ENCODE peak calls at places on chromosomes 12 and 14, in seven cellular contexts. One of them, this sample, is unnamed. For H3K9me3 and H3K27me3, the result is how much of the 10 kb centered on the place peaks cover.

GRCh38 chr12:111773801-111774551 is 7.2 kb downstream of the ALDH2 start:
- DNase-seq in AG04450: peak
- DNase-seq in neural progenitor cell: peak
- DNase-seq in SK-N-SH: no peak
- DNase-seq in PC-3: no peak
- DNase-seq in cardiac muscle cell: no peak
- DNase-seq in WERI-Rb-1: peak
- DNase-seq in this sample: no peak

GRCh38 chr12:12612403-12612802 is 727 bp downstream of the CREBL2 start:
- DNase-seq in SK-N-SH: peak
- DNase-seq in cardiac muscle cell: peak
- DNase-seq in neural progenitor cell: peak
- DNase-seq in WERI-Rb-1: peak
- DNase-seq in AG04450: peak
- DNase-seq in PC-3: peak
- DNase-seq in this sample: no peak

GRCh38 chr14:49196327-49196726 is 389.9 kb downstream of the RPS29 start:
- DNase-seq in cardiac muscle cell: no peak
- DNase-seq in WERI-Rb-1: no peak
- DNase-seq in PC-3: no peak
- DNase-seq in AG04450: no peak
- DNase-seq in neural progenitor cell: no peak
- DNase-seq in SK-N-SH: no peak
- DNase-seq in this sample: no peak

GRCh38 chr14:19906665-19907064 is 13.7 kb upstream of the OR4K5 start:
- DNase-seq in neural progenitor cell: no peak
- DNase-seq in WERI-Rb-1: no peak
- DNase-seq in AG04450: no peak
- DNase-seq in PC-3: no peak
- DNase-seq in SK-N-SH: no peak
- DNase-seq in cardiac muscle cell: no peak
- DNase-seq in this sample: no peak

GRCh38 chr12:120977531-120978295 is 630 bp upstream of the HNF1A start:
- DNase-seq in WERI-Rb-1: no peak
- DNase-seq in AG04450: no peak
- DNase-seq in neural progenitor cell: no peak
- DNase-seq in SK-N-SH: no peak
- DNase-seq in PC-3: no peak
- DNase-seq in cardiac muscle cell: no peak
- DNase-seq in this sample: no peak

GRCh38 chr12:4032906-4033628 is 159.9 kb upstream of the PARP11 start:
- DNase-seq in neural progenitor cell: no peak
- DNase-seq in cardiac muscle cell: no peak
- DNase-seq in PC-3: peak
- DNase-seq in SK-N-SH: no peak
- DNase-seq in WERI-Rb-1: no peak
- DNase-seq in AG04450: no peak
- DNase-seq in this sample: no peak

GRCh38 chr14:88258026-88258425 is 65.0 kb downstream of the KCNK10 start:
- DNase-seq in PC-3: no peak
- DNase-seq in AG04450: no peak
- DNase-seq in neural progenitor cell: no peak
- DNase-seq in WERI-Rb-1: no peak
- DNase-seq in SK-N-SH: no peak
- DNase-seq in cardiac muscle cell: no peak
- DNase-seq in this sample: no peak

GRCh38 chr12:110577717-110578521 is 5.2 kb downstream of the PPTC7 start:
- DNase-seq in neural progenitor cell: no peak
- DNase-seq in WERI-Rb-1: no peak
- DNase-seq in PC-3: peak
- DNase-seq in AG04450: no peak
- DNase-seq in cardiac muscle cell: no peak
- DNase-seq in SK-N-SH: no peak
- DNase-seq in this sample: peak

GRCh38 chr12:53365245-53365904 is 14.6 kb upstream of the SP1 start:
- DNase-seq in neural progenitor cell: no peak
- DNase-seq in WERI-Rb-1: no peak
- DNase-seq in AG04450: no peak
- DNase-seq in PC-3: peak
- DNase-seq in cardiac muscle cell: no peak
- DNase-seq in SK-N-SH: no peak
- DNase-seq in this sample: no peak

GRCh38 chr12:104535383-104535782 is 78.6 kb downstream of the CHST11 start:
- DNase-seq in WERI-Rb-1: no peak
- DNase-seq in AG04450: peak
- DNase-seq in cardiac muscle cell: no peak
- DNase-seq in SK-N-SH: no peak
- DNase-seq in neural progenitor cell: no peak
- DNase-seq in PC-3: no peak
- DNase-seq in this sample: no peak

GRCh38 chr14:105484069-105484996 is 2.4 kb upstream of the CRIP1 start:
- DNase-seq in neural progenitor cell: peak
- DNase-seq in WERI-Rb-1: no peak
- DNase-seq in cardiac muscle cell: no peak
- DNase-seq in SK-N-SH: no peak
- DNase-seq in AG04450: no peak
- DNase-seq in PC-3: no peak
- DNase-seq in this sample: peak

GRCh38 chr12:60205500-60205899 is 609.7 kb downstream of the SLC16A7 start:
- DNase-seq in SK-N-SH: no peak
- DNase-seq in WERI-Rb-1: no peak
- DNase-seq in cardiac muscle cell: peak
- DNase-seq in neural progenitor cell: peak
- DNase-seq in PC-3: peak
- DNase-seq in AG04450: no peak
- DNase-seq in this sample: no peak

GRCh38 chr12:88424791-88425730 is 155.2 kb downstream of the KITLG start:
- DNase-seq in cardiac muscle cell: no peak
- DNase-seq in WERI-Rb-1: no peak
- DNase-seq in SK-N-SH: no peak
- DNase-seq in neural progenitor cell: no peak
- DNase-seq in PC-3: no peak
- DNase-seq in AG04450: no peak
- DNase-seq in this sample: no peak

GRCh38 chr12:82583756-82584155 is 103.0 kb upstream of the TMTC2 start:
- DNase-seq in AG04450: no peak
- DNase-seq in SK-N-SH: no peak
- DNase-seq in neural progenitor cell: no peak
- DNase-seq in cardiac muscle cell: no peak
- DNase-seq in PC-3: no peak
- DNase-seq in WERI-Rb-1: no peak
- DNase-seq in this sample: no peak

GRCh38 chr12:58106185-58106584 is 164.8 kb downstream of the ATP23 start:
- DNase-seq in neural progenitor cell: no peak
- DNase-seq in WERI-Rb-1: no peak
- DNase-seq in AG04450: no peak
- DNase-seq in PC-3: no peak
- DNase-seq in cardiac muscle cell: no peak
- DNase-seq in SK-N-SH: no peak
- DNase-seq in this sample: no peak

GRCh38 chr14:96634896-96635295 is 132.7 kb downstream of the PAPOLA start:
- DNase-seq in WERI-Rb-1: no peak
- DNase-seq in SK-N-SH: peak
- DNase-seq in cardiac muscle cell: no peak
- DNase-seq in PC-3: no peak
- DNase-seq in AG04450: no peak
- DNase-seq in neural progenitor cell: no peak
- DNase-seq in this sample: no peak

GRCh38 chr14:21034707-21035106 is at the start of gene RNASE13:
- DNase-seq in neural progenitor cell: no peak
- DNase-seq in WERI-Rb-1: no peak
- DNase-seq in SK-N-SH: no peak
- DNase-seq in PC-3: no peak
- DNase-seq in cardiac muscle cell: no peak
- DNase-seq in AG04450: no peak
- DNase-seq in this sample: no peak

GRCh38 chr12:131900397-131900796 is 6.0 kb downstream of the ULK1 start:
- DNase-seq in WERI-Rb-1: no peak
- DNase-seq in SK-N-SH: no peak
- DNase-seq in AG04450: no peak
- DNase-seq in PC-3: no peak
- DNase-seq in neural progenitor cell: no peak
- DNase-seq in cardiac muscle cell: no peak
- DNase-seq in this sample: no peak

GRCh38 chr12:124696689-124697476 is 129.5 kb upstream of the NCOR2 start:
- DNase-seq in PC-3: no peak
- DNase-seq in SK-N-SH: no peak
- DNase-seq in cardiac muscle cell: no peak
- DNase-seq in WERI-Rb-1: no peak
- DNase-seq in AG04450: no peak
- DNase-seq in neural progenitor cell: no peak
- DNase-seq in this sample: no peak

GRCh38 chr14:45128963-45129629 is 5.2 kb downstream of the FKBP3 start:
- DNase-seq in neural progenitor cell: no peak
- DNase-seq in PC-3: no peak
- DNase-seq in SK-N-SH: no peak
- DNase-seq in AG04450: no peak
- DNase-seq in WERI-Rb-1: no peak
- DNase-seq in cardiac muscle cell: no peak
- DNase-seq in this sample: no peak

GRCh38 chr12:110791589-110791988 is 48.9 kb upstream of the PPP1CC start:
- DNase-seq in AG04450: no peak
- DNase-seq in neural progenitor cell: no peak
- DNase-seq in PC-3: no peak
- DNase-seq in cardiac muscle cell: no peak
- DNase-seq in WERI-Rb-1: no peak
- DNase-seq in SK-N-SH: no peak
- DNase-seq in this sample: no peak

GRCh38 chr14:25090716-25091454 is 40.9 kb upstream of the STXBP6 start:
- DNase-seq in SK-N-SH: no peak
- DNase-seq in neural progenitor cell: no peak
- DNase-seq in AG04450: no peak
- DNase-seq in WERI-Rb-1: no peak
- DNase-seq in cardiac muscle cell: no peak
- DNase-seq in PC-3: peak
- DNase-seq in this sample: no peak

GRCh38 chr12:126093911-126094310 is 1028.7 kb downstream of the AACS start:
- DNase-seq in AG04450: no peak
- DNase-seq in PC-3: peak
- DNase-seq in neural progenitor cell: peak
- DNase-seq in cardiac muscle cell: peak
- DNase-seq in WERI-Rb-1: peak
- DNase-seq in SK-N-SH: peak
- DNase-seq in this sample: no peak

DNA sequence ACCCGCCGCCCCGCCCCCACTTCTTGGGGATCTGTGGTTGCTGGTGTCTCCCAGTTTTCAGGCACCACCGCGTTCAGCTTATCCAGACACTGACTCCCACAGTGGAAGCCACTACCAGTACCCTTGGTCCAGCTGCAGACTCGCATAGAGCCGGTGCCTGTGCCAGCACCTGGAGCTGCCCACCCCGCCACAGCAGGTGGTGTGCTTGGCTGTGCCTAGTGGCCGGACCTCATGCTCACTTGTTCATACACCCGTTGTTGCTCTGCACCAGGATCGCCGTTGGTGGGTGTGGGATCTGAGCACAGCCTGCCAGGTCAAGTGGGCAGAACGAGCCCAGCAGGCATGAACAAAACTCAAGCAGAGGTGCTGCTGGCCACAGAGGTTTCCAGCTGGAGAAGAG is 673.2 kb downstream of the RERGL start:
- DNase-seq in cardiac muscle cell: no peak
- DNase-seq in WERI-Rb-1: no peak
- DNase-seq in AG04450: no peak
- DNase-seq in PC-3: no peak
- DNase-seq in neural progenitor cell: no peak
- DNase-seq in SK-N-SH: no peak
- DNase-seq in this sample: no peak
- H3K9me3 ChIP-seq in cardiac muscle cell: under half
- H3K9me3 ChIP-seq in WERI-Rb-1: under half
- H3K9me3 ChIP-seq in AG04450: under half
- H3K9me3 ChIP-seq in PC-3: under half
- H3K9me3 ChIP-seq in neural progenitor cell: under half
- H3K9me3 ChIP-seq in SK-N-SH: under half
- H3K9me3 ChIP-seq in this sample: under half

DNA sequence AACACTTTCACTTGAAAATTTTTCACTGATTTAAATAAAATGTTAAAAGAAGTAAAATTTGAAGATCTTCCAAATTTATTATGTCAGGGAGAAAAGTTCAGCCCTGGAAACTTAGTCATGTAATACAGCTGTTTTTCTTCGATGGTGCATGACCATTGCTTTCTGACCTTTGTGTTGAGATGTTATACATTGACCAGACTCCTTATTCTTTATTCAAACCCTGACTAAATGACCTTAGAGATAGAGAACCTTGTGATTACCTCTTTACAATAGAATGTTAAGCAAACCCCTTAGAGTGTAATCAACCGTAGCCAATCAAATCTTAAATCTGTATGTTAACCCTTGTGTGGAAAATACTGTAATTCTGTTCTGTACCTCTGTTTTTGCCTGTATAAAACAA is 34.5 kb downstream of the PLCZ1 start:
- DNase-seq in SK-N-SH: no peak
- DNase-seq in AG04450: no peak
- DNase-seq in cardiac muscle cell: no peak
- DNase-seq in neural progenitor cell: no peak
- DNase-seq in WERI-Rb-1: no peak
- DNase-seq in PC-3: no peak
- DNase-seq in this sample: no peak
- H3K27me3 ChIP-seq in SK-N-SH: under half
- H3K27me3 ChIP-seq in AG04450: under half
- H3K27me3 ChIP-seq in cardiac muscle cell: under half
- H3K27me3 ChIP-seq in neural progenitor cell: under half
- H3K27me3 ChIP-seq in WERI-Rb-1: under half
- H3K27me3 ChIP-seq in PC-3: under half
- H3K27me3 ChIP-seq in this sample: under half

DNA sequence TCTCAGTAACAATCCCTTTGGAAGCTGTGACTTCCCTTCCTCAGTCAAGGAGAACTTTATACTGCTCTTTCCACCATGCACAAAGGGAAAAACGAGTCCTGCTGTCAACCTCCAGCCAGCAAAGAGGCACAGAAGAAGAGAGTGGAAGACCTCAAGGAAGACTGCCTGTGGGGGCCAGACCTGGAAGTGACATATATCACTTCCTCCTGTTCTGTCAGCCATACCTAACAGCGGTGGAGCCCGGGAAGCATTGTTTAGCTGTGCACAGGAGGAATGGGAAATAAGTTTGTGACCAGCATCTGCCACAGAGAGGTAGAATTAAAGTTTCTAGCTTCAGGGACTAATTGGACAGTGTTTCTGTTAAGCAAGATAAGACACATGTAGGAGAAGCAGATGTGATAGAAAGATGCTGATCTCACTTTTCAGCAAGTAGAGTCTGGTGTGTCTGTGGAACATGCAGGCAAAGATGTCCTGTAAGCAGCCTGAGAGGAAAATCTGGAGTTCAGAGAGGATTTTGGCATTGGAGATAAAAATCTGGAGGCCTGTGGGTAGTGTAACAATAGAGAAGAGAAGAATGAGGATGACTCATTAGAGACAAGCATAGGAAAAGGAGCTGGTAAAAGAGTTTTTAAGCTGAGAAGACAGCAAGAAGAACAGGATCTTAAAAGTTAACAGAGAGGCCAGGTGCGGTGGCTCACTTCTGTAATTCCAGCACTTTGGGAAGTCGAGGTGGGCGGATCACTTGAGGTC is 141.6 kb upstream of the CPSF6 start:
- DNase-seq in neural progenitor cell: no peak
- DNase-seq in SK-N-SH: no peak
- DNase-seq in AG04450: no peak
- DNase-seq in cardiac muscle cell: no peak
- DNase-seq in WERI-Rb-1: no peak
- DNase-seq in PC-3: peak
- DNase-seq in this sample: no peak
- H3K27ac ChIP-seq in neural progenitor cell: peak
- H3K27ac ChIP-seq in SK-N-SH: peak
- H3K27ac ChIP-seq in AG04450: no peak
- H3K27ac ChIP-seq in cardiac muscle cell: no peak
- H3K27ac ChIP-seq in WERI-Rb-1: no peak
- H3K27ac ChIP-seq in PC-3: no peak
- H3K27ac ChIP-seq in this sample: no peak

GRCh38 chr12:107826276-107826675 is 51.8 kb downstream of the ASCL4 start:
- DNase-seq in PC-3: no peak
- DNase-seq in WERI-Rb-1: no peak
- DNase-seq in cardiac muscle cell: no peak
- DNase-seq in SK-N-SH: no peak
- DNase-seq in neural progenitor cell: no peak
- DNase-seq in AG04450: no peak
- DNase-seq in this sample: no peak
- H3K9me3 ChIP-seq in PC-3: under half
- H3K9me3 ChIP-seq in WERI-Rb-1: under half
- H3K9me3 ChIP-seq in cardiac muscle cell: under half
- H3K9me3 ChIP-seq in SK-N-SH: under half
- H3K9me3 ChIP-seq in neural progenitor cell: under half
- H3K9me3 ChIP-seq in AG04450: under half
- H3K9me3 ChIP-seq in this sample: under half

This sample was measured in CD4-positive, alpha-beta memory T cell.